ENCODE peak calls at places on chromosomes 7 and 10, in six cellular contexts. Y, F, D, T, X and Q are unnamed samples. For H3K9me3 and H3K27me3, the result is how much of the 10 kb centered on the place peaks cover.

GRCh38 chr10:96998329-96998888 is 166.3 kb downstream of the LCOR start:
- DNase-seq in Y (no peak), F (peak), D (no peak), T (no peak), X (no peak), Q (no peak)

GRCh38 chr10:27742926-27743735 is 2.5 kb downstream of the MKX start:
- DNase-seq in Y (peak), F (peak), D (peak), T (no peak), X (no peak), Q (peak)

GRCh38 chr10:10432306-10433035 is 585.2 kb upstream of the CELF2 start:
- DNase-seq in Y (no peak), F (no peak), D (no peak), T (no peak), X (peak), Q (no peak)

GRCh38 chr7:66790219-66790618 is 49.7 kb downstream of the RABGEF1 start:
- DNase-seq in Y (no peak), F (no peak), D (no peak), T (no peak), X (no peak), Q (no peak)

GRCh38 chr7:55054252-55054651 is 35.4 kb downstream of the EGFR start:
- DNase-seq in Y (no peak), F (no peak), D (no peak), T (no peak), X (no peak), Q (no peak)

GRCh38 chr10:102632394-102633062 is 11.8 kb upstream of the TRIM8 start:
- DNase-seq in Y (no peak), F (no peak), D (peak), T (no peak), X (no peak), Q (no peak)

GRCh38 chr10:68665841-68666240 is 55.2 kb upstream of the CCAR1 start:
- DNase-seq in Y (no peak), F (peak), D (no peak), T (no peak), X (no peak), Q (no peak)

GRCh38 chr7:30148426-30148825 is 13.6 kb downstream of the MTURN start:
- DNase-seq in Y (no peak), F (no peak), D (no peak), T (no peak), X (no peak), Q (no peak)

GRCh38 chr7:155338632-155339320 is 41.1 kb downstream of the INSIG1 start:
- DNase-seq in Y (no peak), F (no peak), D (no peak), T (no peak), X (no peak), Q (peak)

GRCh38 chr7:42227931-42228591 is 8.9 kb downstream of the GLI3 start:
- DNase-seq in Y (peak), F (no peak), D (no peak), T (no peak), X (no peak), Q (no peak)

GRCh38 chr7:128005759-128006159 is 25.5 kb downstream of the LRRC4 start:
- DNase-seq in Y (no peak), F (no peak), D (no peak), T (no peak), X (no peak), Q (no peak)

GRCh38 chr7:128005117-128005516 is 26.1 kb downstream of the LRRC4 start:
- DNase-seq in Y (no peak), F (no peak), D (no peak), T (no peak), X (no peak), Q (no peak)

GRCh38 chr7:128003179-128003578 is 28.1 kb downstream of the LRRC4 start:
- DNase-seq in Y (no peak), F (no peak), D (no peak), T (no peak), X (no peak), Q (no peak)

GRCh38 chr7:128003787-128004186 is 27.4 kb downstream of the LRRC4 start:
- DNase-seq in Y (no peak), F (no peak), D (no peak), T (no peak), X (no peak), Q (peak)

GRCh38 chr7:128004623-128005022 is 26.6 kb downstream of the LRRC4 start:
- DNase-seq in Y (no peak), F (no peak), D (no peak), T (no peak), X (no peak), Q (no peak)
- H3K4me3 ChIP-seq in Y (no peak), F (no peak), D (no peak), T (no peak), X (no peak), Q (no peak)

GRCh38 chr7:158023563-158024350 is 563.9 kb downstream of the PTPRN2 start:
- DNase-seq in Y (no peak), F (peak), D (no peak), T (no peak), X (no peak), Q (no peak)
- H3K9me3 ChIP-seq in Y (under half), F (under half), D (under half), T (under half), X (under half), Q (under half)

GRCh38 chr10:69774596-69774995 is 27.1 kb upstream of the COL13A1 start:
- DNase-seq in Y (no peak), F (peak), D (no peak), T (no peak), X (no peak), Q (no peak)

GRCh38 chr10:69783515-69783914 is 18.2 kb upstream of the COL13A1 start:
- DNase-seq in Y (no peak), F (no peak), D (no peak), T (no peak), X (no peak), Q (no peak)

DNA sequence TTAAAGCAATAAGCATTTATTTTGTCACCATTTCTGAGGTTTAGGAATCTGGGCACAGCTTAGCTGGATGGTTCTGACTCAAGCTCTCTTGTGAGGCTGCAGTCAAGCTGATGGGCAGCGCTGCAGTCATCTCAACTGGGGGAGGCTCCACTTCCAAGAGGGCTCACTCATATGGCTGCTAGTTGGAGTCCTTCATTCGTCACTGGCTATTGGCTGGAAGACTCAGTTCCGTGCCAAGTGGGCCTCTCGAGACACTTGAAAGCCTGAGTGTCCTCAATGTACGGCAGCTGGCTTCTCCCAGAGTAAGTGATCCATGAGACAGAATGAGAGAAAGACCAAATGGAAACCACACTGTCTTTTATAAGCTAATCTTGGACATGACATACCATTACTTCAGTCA is 21.6 kb upstream of the COL13A1 start:
- DNase-seq in Y (no peak), F (no peak), D (peak), T (no peak), X (no peak), Q (no peak)
- H3K27me3 ChIP-seq in Y (under half), F (under half), D (under half), T (under half), X (under half), Q (under half)

GRCh38 chr10:55629792-55630490 is 731.1 kb downstream of the ZWINT start:
- DNase-seq in Y (no peak), F (peak), D (no peak), T (no peak), X (peak), Q (no peak)
- H3K4me3 ChIP-seq in Y (no peak), F (peak), D (peak), T (no peak), X (peak), Q (no peak)

GRCh38 chr10:94641480-94641879 is 42.0 kb upstream of the CYP2C18 start:
- DNase-seq in Y (no peak), F (no peak), D (no peak), T (no peak), X (no peak), Q (no peak)

GRCh38 chr10:94640562-94640961 is 43.0 kb upstream of the CYP2C18 start:
- DNase-seq in Y (no peak), F (no peak), D (no peak), T (no peak), X (no peak), Q (no peak)

GRCh38 chr10:94645285-94645684 is 38.2 kb upstream of the CYP2C18 start:
- DNase-seq in Y (no peak), F (no peak), D (no peak), T (no peak), X (no peak), Q (no peak)

GRCh38 chr10:94644352-94644751 is 39.2 kb upstream of the CYP2C18 start:
- DNase-seq in Y (no peak), F (no peak), D (no peak), T (no peak), X (no peak), Q (no peak)

GRCh38 chr10:94639902-94640301 is 43.6 kb upstream of the CYP2C18 start:
- DNase-seq in Y (no peak), F (no peak), D (no peak), T (no peak), X (no peak), Q (no peak)
- H3K9me3 ChIP-seq in Y (under half), F (under half), D (under half), T (under half), X (under half), Q (under half)

GRCh38 chr10:23174974-23175512 is 17.1 kb upstream of the PTF1A start:
- DNase-seq in Y (no peak), F (no peak), D (no peak), T (no peak), X (no peak), Q (no peak)
- H3K27me3 ChIP-seq in Y (half or more), F (under half), D (half or more), T (under half), X (under half), Q (under half)

DNA sequence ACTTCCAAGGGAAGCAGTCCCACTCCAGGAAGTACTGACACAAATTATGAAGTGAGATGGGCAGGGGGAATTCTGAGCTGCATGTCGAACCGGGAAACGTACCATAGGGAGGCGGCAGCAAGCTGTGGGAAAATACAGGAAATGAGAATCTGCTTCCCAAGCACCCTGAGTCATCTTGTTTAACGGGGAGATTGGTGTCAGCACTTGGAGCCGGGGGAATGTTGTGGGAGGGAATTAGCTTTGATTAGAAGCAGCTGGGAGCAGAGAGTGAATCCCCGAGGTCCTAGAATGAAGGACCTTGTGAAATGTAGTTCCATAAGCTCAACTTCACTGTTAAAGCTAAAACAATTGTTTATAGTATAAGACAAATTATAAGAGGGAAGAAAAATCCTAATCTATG is 141.4 kb upstream of the PRKCQ start:
- DNase-seq in Y (peak), F (peak), D (no peak), T (peak), X (no peak), Q (no peak)
- H3K4me3 ChIP-seq in Y (no peak), F (no peak), D (no peak), T (peak), X (no peak), Q (no peak)

GRCh38 chr7:9516672-9517071 is 1083.3 kb downstream of the NXPH1 start:
- DNase-seq in Y (no peak), F (no peak), D (no peak), T (no peak), X (no peak), Q (no peak)
- H3K9me3 ChIP-seq in Y (under half), F (under half), D (under half), T (under half), X (under half), Q (under half)

DNA sequence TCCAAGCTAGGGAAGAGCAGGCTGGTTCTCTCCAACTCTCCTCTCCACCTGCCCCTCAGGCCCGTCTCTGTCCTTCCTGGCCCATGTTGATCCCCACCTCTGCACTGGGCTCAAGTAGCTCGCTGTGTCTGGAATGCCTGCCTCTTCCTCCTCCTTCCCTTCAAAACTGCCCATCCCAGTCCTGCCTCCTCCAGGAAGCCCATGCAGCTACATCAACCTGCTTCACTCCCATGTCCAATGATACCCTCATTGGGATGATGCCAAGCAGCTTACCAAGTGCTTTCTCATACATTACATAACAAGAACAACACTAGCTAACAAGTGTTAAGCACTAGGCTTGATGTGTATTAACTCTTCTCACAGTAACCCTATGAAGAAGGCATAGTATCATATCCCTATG is 8.2 kb downstream of the ASB10 start:
- DNase-seq in Y (no peak), F (no peak), D (no peak), T (no peak), X (no peak), Q (no peak)
- H3K27me3 ChIP-seq in Y (under half), F (under half), D (under half), T (under half), X (under half), Q (under half)